ENCODE peak calls at places on chromosomes 4 and X, in seven cellular contexts. C is upper lobe of left lung; X is left cardiac atrium; H is A549; F is left lung; M is activated B cell treated with CpG ODN at 0.5 μM for 24 hours; N is activated naive CD4-positive, alpha-beta T cell treated with anti-CD3 and anti-CD28 coated beads, Interleukin-2, amount 50 U/mL, for 72 hours. R is an unnamed sample.
A peak's percentile ranks its signal among the peaks of the same experiment; 100 is the strongest.

GRCh38 chr4:89497517-89498308 is 190.1 kb upstream of the GPRIN3 start:
- ATAC-seq in C (no peak), X (peak; percentile 30), H (no peak), F (no peak), M (no peak), N (no peak), R (no peak)

GRCh38 chrX:153830632-153831434 is 489 bp upstream of the PDZD4 start:
- ATAC-seq in C (no peak), X (no peak), H (peak; percentile 21), F (no peak), M (no peak), N (no peak), R (no peak)

GRCh38 chr4:124053872-124054538 is 657.4 kb downstream of the SPRY1 start:
- ATAC-seq in C (no peak), X (no peak), H (no peak), F (no peak), M (no peak), N (no peak), R (no peak)

GRCh38 chr4:13067077-13067476 is 417.1 kb downstream of the RAB28 start:
- ATAC-seq in C (no peak), X (no peak), H (no peak), F (no peak), M (no peak), N (no peak), R (no peak)

GRCh38 chr4:7753271-7753670 is 186.4 kb downstream of the AFAP1 start:
- ATAC-seq in C (no peak), X (no peak), H (no peak), F (no peak), M (no peak), N (no peak), R (peak; percentile 35)

GRCh38 chr4:119206178-119206577 is 6.3 kb upstream of the USP53 start:
- ATAC-seq in C (no peak), X (no peak), H (no peak), F (no peak), M (no peak), N (no peak), R (no peak)

GRCh38 chrX:97846228-97846627 is 962.5 kb downstream of the RPA4 start:
- ATAC-seq in C (no peak), X (no peak), H (no peak), F (no peak), M (no peak), N (no peak), R (no peak)

GRCh38 chrX:154419688-154420401 is 8.5 kb downstream of the TAFAZZIN start:
- ATAC-seq in C (peak; percentile 31), X (peak; percentile 92), H (peak; percentile 15), F (peak; percentile 30), M (no peak), N (no peak), R (peak; percentile 27)

GRCh38 chr4:31071807-31072486 is 351.8 kb downstream of the PCDH7 start:
- ATAC-seq in C (no peak), X (no peak), H (no peak), F (no peak), M (no peak), N (no peak), R (peak; percentile 57)

GRCh38 chrX:12434493-12434892 is 296.2 kb downstream of the FRMPD4 start:
- ATAC-seq in C (no peak), X (no peak), H (no peak), F (no peak), M (no peak), N (no peak), R (no peak)

GRCh38 chr4:175779081-175779620 is 32.9 kb downstream of the GPM6A start:
- ATAC-seq in C (no peak), X (no peak), H (no peak), F (no peak), M (no peak), N (no peak), R (no peak)

GRCh38 chr4:69843932-69844331 is 16.0 kb downstream of the SULT1E1 start:
- ATAC-seq in C (no peak), X (no peak), H (no peak), F (no peak), M (no peak), N (no peak), R (no peak)

GRCh38 chr4:177511611-177512010 is 69.4 kb upstream of the AGA start:
- ATAC-seq in C (no peak), X (no peak), H (no peak), F (peak; percentile 74), M (no peak), N (no peak), R (peak; percentile 99)

GRCh38 chr4:26557164-26557563 is 26.7 kb upstream of the TBC1D19 start:
- ATAC-seq in C (no peak), X (peak; percentile 64), H (no peak), F (peak; percentile 49), M (no peak), N (no peak), R (no peak)